ENCODE peak calls at places on chromosome 18, in six cellular contexts. Y, Q, Z, G, D and T are unnamed samples.

GRCh38 chr18:32576296-32576916 is 105.7 kb upstream of the GAREM1 start:
- DNase-seq in Y (peak), Q (peak), Z (peak), D (no peak), G (no peak), T (peak)

GRCh38 chr18:46299465-46300004 is 195.3 kb downstream of the HAUS1 start:
- DNase-seq in Y (no peak), G (no peak), Q (no peak), D (no peak), Z (no peak), T (no peak)

GRCh38 chr18:12283256-12283655 is 24.8 kb upstream of the TUBB6 start:
- DNase-seq in Z (peak), Y (peak), Q (no peak), G (peak), D (no peak), T (peak)

GRCh38 chr18:56248613-56249235 is 389.7 kb downstream of the TXNL1 start:
- DNase-seq in D (no peak), Y (no peak), G (no peak), Q (no peak), Z (no peak), T (no peak)

GRCh38 chr18:36623681-36624080 is 205.1 kb downstream of the TPGS2 start:
- DNase-seq in Z (peak), G (peak), Y (no peak), Q (no peak), D (no peak), T (no peak)

GRCh38 chr18:40079786-40080185 is 1875.2 kb upstream of the PIK3C3 start:
- DNase-seq in Z (no peak), G (no peak), D (no peak), Y (no peak), Q (no peak), T (no peak)

GRCh38 chr18:37540424-37541121 is 25.0 kb downstream of the CELF4 start:
- DNase-seq in Y (no peak), Z (no peak), D (no peak), G (no peak), Q (no peak), T (peak)

GRCh38 chr18:55575066-55575465 is 12.9 kb downstream of the TCF4 start:
- DNase-seq in Q (no peak), Y (no peak), Z (no peak), G (no peak), D (no peak), T (no peak)

GRCh38 chr18:42164556-42164955 is 209.5 kb downstream of the PIK3C3 start:
- DNase-seq in Z (no peak), D (no peak), Y (peak), G (no peak), Q (no peak), T (no peak)

GRCh38 chr18:44740000-44740399 is 59.3 kb downstream of the SETBP1 start:
- DNase-seq in Y (no peak), Q (no peak), D (no peak), G (peak), Z (no peak), T (peak)

GRCh38 chr18:53610957-53611356 is 613.5 kb downstream of the MBD2 start:
- DNase-seq in Y (no peak), G (no peak), D (no peak), Z (no peak), Q (no peak), T (no peak)

GRCh38 chr18:69720422-69720821 is 227.3 kb downstream of the CD226 start:
- DNase-seq in G (no peak), Y (no peak), D (no peak), Q (no peak), Z (no peak), T (no peak)

GRCh38 chr18:24628360-24628759 is 167.9 kb downstream of the HRH4 start:
- DNase-seq in Z (peak), Q (no peak), G (peak), Y (peak), D (no peak), T (no peak)

GRCh38 chr18:58829263-58829662 is 35.4 kb upstream of the ZNF532 start:
- DNase-seq in G (no peak), Z (peak), D (no peak), Q (no peak), Y (no peak), T (no peak)

GRCh38 chr18:61398961-61399632 is 65.9 kb downstream of the CDH20 start:
- DNase-seq in Q (no peak), D (no peak), G (no peak), Y (no peak), Z (peak), T (no peak)

GRCh38 chr18:61402761-61403160 is 69.5 kb downstream of the CDH20 start:
- DNase-seq in Q (no peak), Y (no peak), Z (no peak), G (no peak), D (no peak), T (no peak)

GRCh38 chr18:61397222-61397621 is 64.0 kb downstream of the CDH20 start:
- DNase-seq in Y (no peak), Z (no peak), D (no peak), Q (no peak), G (no peak), T (no peak)

GRCh38 chr18:61400714-61401113 is 67.5 kb downstream of the CDH20 start:
- DNase-seq in D (no peak), Z (peak), Q (no peak), G (no peak), Y (peak), T (no peak)

DNA sequence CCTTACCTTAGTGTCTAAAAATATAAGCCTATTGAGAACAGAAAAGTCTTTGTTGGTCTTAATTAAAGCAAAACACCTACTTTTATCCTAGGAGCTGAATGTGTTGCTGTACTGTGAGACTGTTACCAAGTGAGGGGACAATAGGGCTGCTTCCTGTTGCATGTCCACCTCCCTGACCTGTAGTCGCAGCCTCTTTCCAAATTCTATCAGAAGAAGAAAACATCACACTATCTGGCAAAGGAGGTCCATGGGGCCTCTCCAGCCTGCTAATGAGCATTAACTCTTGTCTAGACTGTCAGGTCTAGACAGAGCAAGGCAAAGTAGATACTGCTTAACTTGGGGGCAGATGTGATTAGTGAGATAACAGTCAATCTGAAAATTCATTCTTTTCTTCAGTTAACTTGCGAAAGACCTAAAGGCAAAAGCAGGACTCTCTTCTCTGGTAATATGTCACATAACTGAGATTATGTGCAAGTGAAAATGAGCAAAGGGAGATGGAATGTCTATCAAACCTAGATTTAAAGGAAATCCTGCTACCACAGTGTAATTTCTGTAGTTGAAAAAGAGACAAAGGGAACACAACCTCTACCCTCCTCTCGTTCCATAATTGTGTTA is 66.9 kb downstream of the CDH20 start:
- DNase-seq in Y (no peak), Z (no peak), D (no peak), Q (peak), G (no peak), T (peak)
- H3K4me3 ChIP-seq in Y (peak), Z (no peak), D (no peak), Q (no peak), G (no peak), T (no peak)

GRCh38 chr18:75351409-75351808 is 76.1 kb downstream of the SMIM21 start:
- DNase-seq in Y (no peak), G (no peak), D (no peak), Z (no peak), Q (no peak), T (no peak)
- H3K9ac ChIP-seq in Y (no peak), G (no peak), D (no peak), Z (no peak), Q (no peak), T (no peak)

DNA sequence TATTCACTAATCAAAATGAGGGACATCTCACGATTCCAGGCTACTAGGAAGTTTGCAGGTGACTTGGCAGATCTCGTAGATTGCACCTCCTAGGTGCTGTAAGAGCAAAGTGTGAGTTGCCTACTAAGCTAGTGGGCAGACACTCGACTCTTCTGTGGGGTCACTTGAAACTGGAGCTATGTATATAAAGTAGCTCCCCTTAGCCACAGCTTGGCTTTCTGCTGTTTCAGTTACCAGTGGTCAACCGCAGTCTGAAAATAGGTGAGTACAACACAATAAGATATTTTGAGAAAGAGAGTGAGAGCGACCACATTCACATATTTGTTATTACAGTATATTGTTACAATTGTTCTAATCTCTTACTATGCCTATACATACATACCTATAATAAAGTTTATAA is 23.3 kb downstream of the CTAGE1 start:
- DNase-seq in Y (no peak), Q (no peak), D (no peak), Z (no peak), G (no peak), T (no peak)
- H3K23ac ChIP-seq in Y (no peak), Q (no peak), D (no peak), Z (no peak), G (no peak), T (no peak)

DNA sequence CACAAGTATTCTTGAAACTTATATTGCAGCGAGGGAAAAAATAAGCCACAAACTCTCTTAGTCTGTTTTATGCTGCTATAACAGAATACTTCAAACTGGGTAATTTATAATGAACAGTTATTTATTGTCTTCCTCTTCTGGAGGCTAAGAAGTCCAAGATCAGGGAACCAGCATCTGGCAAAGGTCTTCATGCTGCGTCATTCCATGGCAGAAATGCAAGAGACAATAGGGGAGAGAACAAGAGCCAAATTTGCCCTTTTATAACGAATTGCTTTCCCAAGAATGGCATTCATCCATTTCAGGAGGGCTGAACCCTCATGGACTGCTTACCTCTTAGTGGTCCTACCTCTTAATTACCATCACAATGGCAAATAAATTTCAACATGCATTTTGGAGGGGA is 46.5 kb downstream of the MAPRE2 start:
- DNase-seq in G (peak), Z (no peak), Q (no peak), D (no peak), Y (no peak), T (no peak)
- H3K4me3 ChIP-seq in G (no peak), Z (no peak), Q (no peak), D (no peak), Y (no peak), T (no peak)

DNA sequence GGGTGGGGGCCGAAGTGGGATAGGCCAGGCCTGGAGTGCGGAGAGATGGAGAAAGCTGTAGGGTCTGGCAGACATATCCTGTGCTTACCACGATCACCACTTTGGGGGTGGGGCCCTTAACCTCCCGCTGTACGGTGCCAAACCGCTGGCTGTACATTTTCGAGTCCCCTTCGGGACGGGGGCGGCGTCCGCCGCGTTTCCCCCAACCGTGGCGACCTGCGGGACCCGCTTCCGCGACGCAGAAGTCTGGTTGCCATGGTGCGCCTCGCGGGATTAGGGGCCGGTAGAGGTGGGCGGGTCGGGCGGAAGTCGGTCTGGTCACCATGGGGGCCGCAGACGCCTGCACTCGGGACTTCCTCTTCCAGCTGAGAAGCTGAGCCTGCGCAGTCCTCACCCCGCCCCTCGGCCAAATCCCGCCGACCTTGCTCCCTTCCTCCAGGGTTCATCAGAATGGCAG is at the start of gene CFAP53:
- DNase-seq in Y (peak), Q (peak), Z (peak), D (peak), G (peak), T (peak)
- H3K9ac ChIP-seq in Y (peak), Q (peak), Z (peak), D (no peak), G (peak), T (peak)

DNA sequence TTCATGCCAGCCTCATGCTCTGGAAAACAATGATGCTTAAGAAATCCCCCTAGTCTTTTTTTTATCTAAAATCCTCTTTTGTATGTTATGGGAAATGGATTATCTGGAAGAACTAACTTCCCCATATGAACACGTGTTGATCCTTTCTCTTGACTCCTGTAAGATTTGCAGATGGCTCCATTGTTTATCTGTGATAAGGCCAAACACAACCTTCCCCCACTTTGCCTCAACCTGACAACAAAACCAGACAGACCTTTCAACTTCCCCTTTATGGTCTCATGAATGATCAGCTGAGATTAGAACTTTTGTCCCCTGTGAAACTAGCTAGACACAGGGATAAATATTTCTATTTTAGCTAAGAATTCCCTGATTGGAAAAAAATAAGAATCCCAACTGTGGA is 828.0 kb upstream of the CDH2 start:
- DNase-seq in Z (no peak), Y (no peak), G (no peak), Q (no peak), D (no peak), T (peak)
- H3K23ac ChIP-seq in Z (no peak), Y (no peak), G (no peak), Q (no peak), D (no peak), T (no peak)

DNA sequence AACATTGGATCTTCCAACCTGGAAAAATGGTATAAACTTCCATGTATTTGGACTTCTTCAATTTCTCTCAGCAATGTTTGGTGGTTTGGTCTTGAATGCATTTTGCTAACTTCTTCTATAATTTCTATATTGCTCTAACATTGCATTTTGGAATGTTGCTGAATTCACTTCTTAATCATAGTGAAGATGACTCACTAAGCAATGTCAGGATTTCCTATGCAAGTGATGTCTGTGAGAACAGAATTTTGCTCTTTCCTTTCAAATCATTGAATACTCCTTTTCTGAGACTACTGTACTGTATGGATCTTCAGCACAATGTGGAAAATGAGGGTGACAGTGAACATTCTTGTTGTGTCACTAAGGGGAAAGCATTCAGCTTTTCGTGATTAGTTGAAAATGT is 28.9 kb upstream of the CDH19 start:
- DNase-seq in D (no peak), Y (no peak), Q (no peak), Z (no peak), G (no peak), T (no peak)
- H3K4me3 ChIP-seq in D (no peak), Y (no peak), Q (no peak), Z (no peak), G (no peak), T (no peak)

DNA sequence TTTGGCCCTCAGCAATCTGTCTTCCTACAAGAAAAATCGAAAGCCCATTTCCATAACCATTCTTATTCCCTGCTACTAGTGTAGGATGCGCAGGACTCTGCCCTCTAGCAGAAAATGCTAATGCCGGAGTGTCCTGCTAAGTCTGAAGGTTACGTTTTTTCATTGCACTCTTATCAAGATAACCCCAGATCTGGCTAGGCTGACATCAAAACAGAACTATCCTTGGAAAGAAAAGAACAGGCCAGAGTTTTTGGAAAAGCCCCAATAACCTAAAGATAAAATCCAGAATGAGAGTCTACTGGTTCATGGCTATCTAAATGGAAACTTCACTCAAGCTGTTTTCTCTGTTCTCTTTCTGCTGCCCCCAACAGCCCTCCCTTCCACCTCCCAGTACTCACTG is 933 bp downstream of the RNF152 start:
- DNase-seq in Q (no peak), Y (no peak), D (no peak), Z (no peak), G (no peak), T (no peak)
- H3K9ac ChIP-seq in Q (no peak), Y (no peak), D (no peak), Z (no peak), G (no peak), T (no peak)

GRCh38 chr18:3455938-3456685 is 6.1 kb downstream of the TGIF1 start:
- DNase-seq in Q (no peak), D (no peak), G (peak), Y (peak), Z (peak), T (peak)
- H3K23ac ChIP-seq in Q (no peak), D (no peak), G (no peak), Y (no peak), Z (peak), T (no peak)